ENCODE peak calls at places on chromosome 11, in nine cellular contexts. E, G, R, O, H, I, L, S and J are unnamed samples. For H4K20me1 and H3K4me1, the result is how much of the 10 kb centered on the place peaks cover.

GRCh38 chr11:92765965-92766371 is 203.5 kb upstream of the MTNR1B start:
- DNase-seq in E (peak), G (no peak), R (no peak), O (peak), H (no peak), I (peak), L (no peak), S (peak), J (peak)

GRCh38 chr11:82024760-82025159 is 708.9 kb downstream of the FAM181B start:
- DNase-seq in E (no peak), G (no peak), R (no peak), O (no peak), H (no peak), I (no peak), L (no peak), S (no peak), J (no peak)

GRCh38 chr11:111064118-111064517 is 181.4 kb upstream of the POU2AF2 start:
- DNase-seq in E (peak), G (no peak), R (no peak), O (peak), H (no peak), I (no peak), L (no peak), S (no peak), J (no peak)

GRCh38 chr11:127873478-127873877 is 713.9 kb downstream of the ETS1 start:
- DNase-seq in E (no peak), G (no peak), R (no peak), O (no peak), H (no peak), I (no peak), L (no peak), S (no peak), J (no peak)

GRCh38 chr11:124717786-124718634 is 21.7 kb upstream of the NRGN start:
- DNase-seq in E (peak), G (no peak), R (no peak), O (peak), H (no peak), I (peak), L (peak), S (peak), J (peak)

GRCh38 chr11:34960277-34960676 is 43.9 kb downstream of the PDHX start:
- DNase-seq in E (no peak), G (no peak), R (no peak), O (no peak), H (no peak), I (no peak), L (no peak), S (no peak), J (no peak)

GRCh38 chr11:134515081-134515960 is 103.3 kb upstream of the B3GAT1 start:
- DNase-seq in E (no peak), G (no peak), R (no peak), O (no peak), H (no peak), I (no peak), L (no peak), S (no peak), J (no peak)

GRCh38 chr11:100776212-100776896 is 89.3 kb downstream of the ARHGAP42 start:
- DNase-seq in E (peak), G (no peak), R (peak), O (peak), H (no peak), I (no peak), L (no peak), S (no peak), J (peak)

GRCh38 chr11:102462610-102463009 is 10.0 kb upstream of the TMEM123 start:
- DNase-seq in E (no peak), G (no peak), R (no peak), O (no peak), H (no peak), I (no peak), L (no peak), S (no peak), J (no peak)

GRCh38 chr11:94671553-94672366 is 96.4 kb upstream of the AMOTL1 start:
- DNase-seq in E (no peak), G (no peak), R (no peak), O (no peak), H (no peak), I (no peak), L (no peak), S (no peak), J (no peak)

GRCh38 chr11:12137938-12138731 is 27.7 kb downstream of the MICAL2 start:
- DNase-seq in E (peak), G (no peak), R (no peak), O (peak), H (no peak), I (peak), L (no peak), S (no peak), J (peak)

GRCh38 chr11:117002639-117003305 is 95.5 kb downstream of the SIK3 start:
- DNase-seq in E (no peak), G (no peak), R (no peak), O (no peak), H (no peak), I (no peak), L (no peak), S (no peak), J (no peak)

GRCh38 chr11:123260511-123261211 is 65.6 kb upstream of the CLMP start:
- DNase-seq in E (no peak), G (no peak), R (no peak), O (no peak), H (no peak), I (no peak), L (no peak), S (no peak), J (no peak)

GRCh38 chr11:47488111-47488510 is 39.2 kb upstream of the RAPSN start:
- DNase-seq in E (no peak), G (no peak), R (no peak), O (no peak), H (no peak), I (no peak), L (no peak), S (no peak), J (no peak)
- H4K20me1 ChIP-seq in E (under half), G (under half), R (under half), O (under half), H (under half), I (half or more), L (under half), S (under half), J (under half)

GRCh38 chr11:57648791-57649735 is 649 bp downstream of the YPEL4 start:
- DNase-seq in E (no peak), G (peak), R (no peak), O (peak), H (peak), I (peak), L (peak), S (peak), J (no peak)
- H3K4me1 ChIP-seq in E (under half), G (under half), R (under half), O (under half), H (under half), I (half or more), L (half or more), S (under half), J (under half)

DNA sequence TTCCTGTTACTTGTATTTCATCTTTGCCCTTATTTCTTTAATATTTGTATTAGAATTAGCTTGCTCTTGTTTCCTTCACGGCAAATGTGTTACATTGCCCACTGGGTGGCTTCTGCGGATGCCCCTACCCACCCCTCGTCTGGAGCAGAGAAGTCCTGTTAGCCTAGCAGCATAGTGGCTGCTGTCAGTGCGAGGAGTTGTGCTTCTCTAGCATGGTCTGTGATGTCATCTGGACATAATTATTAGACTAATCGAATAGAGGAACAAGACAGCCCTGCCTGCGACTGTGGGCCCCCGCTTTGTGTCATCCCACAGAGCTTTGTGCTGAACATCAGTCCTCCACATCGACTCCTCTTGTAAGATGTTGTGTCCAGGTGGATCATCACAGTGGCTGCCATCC is 74.5 kb downstream of the PPP6R3 start:
- DNase-seq in E (no peak), G (no peak), R (no peak), O (no peak), H (no peak), I (no peak), L (no peak), S (no peak), J (no peak)
- H4K20me1 ChIP-seq in E (half or more), G (under half), R (under half), O (under half), H (under half), I (half or more), L (half or more), S (under half), J (under half)

DNA sequence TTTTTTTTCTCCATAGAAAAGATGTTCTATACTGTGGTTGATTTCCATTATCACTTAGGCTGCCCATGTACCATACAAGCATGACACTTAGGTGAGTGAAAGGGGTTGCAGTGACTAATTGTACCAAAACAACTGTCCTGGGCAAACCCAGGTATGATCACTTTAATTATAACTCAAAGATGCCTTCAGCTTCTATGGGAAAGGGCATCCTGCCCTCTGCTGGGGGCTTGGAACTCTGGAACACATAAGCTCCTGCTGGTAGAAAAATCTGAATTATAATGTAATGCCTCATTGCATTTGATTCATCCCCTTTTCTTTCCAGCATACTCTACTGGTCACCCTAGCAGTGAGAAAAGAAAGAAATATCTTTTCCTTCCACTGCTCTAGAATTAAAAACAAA is 206.3 kb downstream of the DDX10 start:
- DNase-seq in E (peak), G (peak), R (no peak), O (peak), H (peak), I (peak), L (peak), S (peak), J (peak)
- H3K4me1 ChIP-seq in E (half or more), G (under half), R (under half), O (under half), H (under half), I (under half), L (under half), S (under half), J (half or more)

GRCh38 chr11:32099516-32099915 is 8.6 kb downstream of the RCN1 start:
- DNase-seq in E (no peak), G (no peak), R (no peak), O (no peak), H (no peak), I (no peak), L (no peak), S (no peak), J (no peak)
- H4K20me1 ChIP-seq in E (half or more), G (under half), R (under half), O (under half), H (under half), I (under half), L (under half), S (under half), J (under half)

GRCh38 chr11:67268684-67269268 is 2.5 kb downstream of the GRK2 start:
- DNase-seq in E (no peak), G (no peak), R (no peak), O (no peak), H (no peak), I (no peak), L (no peak), S (no peak), J (no peak)
- H3K4me1 ChIP-seq in E (under half), G (half or more), R (under half), O (under half), H (half or more), I (under half), L (half or more), S (under half), J (under half)

DNA sequence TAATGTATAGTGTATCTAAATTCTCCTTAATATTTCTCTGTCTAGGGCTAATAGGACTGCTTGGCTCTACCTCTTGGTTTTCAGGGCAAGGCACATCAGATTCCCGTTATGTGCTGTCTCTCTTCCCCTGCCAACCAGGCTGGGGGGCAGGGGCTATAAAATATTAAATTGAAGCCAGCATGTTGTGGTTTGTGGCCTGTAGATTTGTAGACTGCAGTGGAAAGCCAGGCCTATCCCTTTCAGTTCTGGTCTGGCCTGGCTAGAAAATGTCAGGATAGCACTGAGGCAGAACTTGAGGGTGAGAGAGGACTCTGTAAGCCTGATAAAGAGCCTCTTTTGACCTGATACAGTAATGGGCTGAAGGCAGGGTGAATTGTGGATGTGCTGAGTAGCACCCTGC is 14.4 kb upstream of the GRK2 start:
- DNase-seq in E (no peak), G (no peak), R (no peak), O (peak), H (no peak), I (no peak), L (no peak), S (no peak), J (no peak)
- H4K20me1 ChIP-seq in E (half or more), G (under half), R (under half), O (under half), H (under half), I (under half), L (under half), S (under half), J (under half)

GRCh38 chr11:74322667-74323066 is 11.2 kb upstream of the P4HA3 start:
- DNase-seq in E (peak), G (no peak), R (no peak), O (peak), H (no peak), I (no peak), L (no peak), S (no peak), J (no peak)
- H3K4me1 ChIP-seq in E (under half), G (under half), R (under half), O (under half), H (under half), I (under half), L (under half), S (under half), J (half or more)